ENCODE peak calls at places on chromosomes 16 and 17, in seven cellular contexts. J, C, U, I, P, E and A are unnamed samples.

GRCh38 chr16:1537763-1538289 is 4.4 kb downstream of the TMEM204 start:
- DNase-seq in J (no peak), C (peak), U (no peak), I (peak), P (no peak), E (no peak), A (no peak)

GRCh38 chr17:83065660-83066542 is 13.5 kb upstream of the METRNL start:
- DNase-seq in J (no peak), C (peak), U (no peak), I (no peak), P (no peak), E (no peak), A (peak)

GRCh38 chr17:2547176-2547575 is 35.5 kb upstream of the METTL16 start:
- DNase-seq in J (no peak), C (no peak), U (peak), I (no peak), P (no peak), E (peak), A (no peak)

GRCh38 chr17:65235284-65235683 is 98.1 kb downstream of the RGS9 start:
- DNase-seq in J (no peak), C (no peak), U (no peak), I (no peak), P (no peak), E (no peak), A (no peak)

GRCh38 chr17:82752371-82753200 is 721 bp downstream of the TBCD start:
- DNase-seq in J (peak), C (no peak), U (no peak), I (no peak), P (no peak), E (peak), A (no peak)

GRCh38 chr17:32609085-32609484 is 122.3 kb downstream of the CDK5R1 start:
- DNase-seq in J (peak), C (no peak), U (no peak), I (peak), P (no peak), E (peak), A (peak)

GRCh38 chr17:62109378-62109902 is 44.4 kb upstream of the MED13 start:
- DNase-seq in J (peak), C (peak), U (peak), I (peak), P (no peak), E (peak), A (no peak)

GRCh38 chr17:6437466-6437865 is 2.5 kb upstream of the AIPL1 start:
- DNase-seq in J (no peak), C (no peak), U (no peak), I (no peak), P (no peak), E (no peak), A (no peak)

GRCh38 chr17:29212681-29213121 is 32.5 kb upstream of the MYO18A start:
- DNase-seq in J (no peak), C (no peak), U (no peak), I (no peak), P (no peak), E (no peak), A (no peak)

GRCh38 chr17:61160789-61161440 is 238.7 kb upstream of the TBX2 start:
- DNase-seq in J (no peak), C (no peak), U (no peak), I (no peak), P (no peak), E (no peak), A (no peak)

DNA sequence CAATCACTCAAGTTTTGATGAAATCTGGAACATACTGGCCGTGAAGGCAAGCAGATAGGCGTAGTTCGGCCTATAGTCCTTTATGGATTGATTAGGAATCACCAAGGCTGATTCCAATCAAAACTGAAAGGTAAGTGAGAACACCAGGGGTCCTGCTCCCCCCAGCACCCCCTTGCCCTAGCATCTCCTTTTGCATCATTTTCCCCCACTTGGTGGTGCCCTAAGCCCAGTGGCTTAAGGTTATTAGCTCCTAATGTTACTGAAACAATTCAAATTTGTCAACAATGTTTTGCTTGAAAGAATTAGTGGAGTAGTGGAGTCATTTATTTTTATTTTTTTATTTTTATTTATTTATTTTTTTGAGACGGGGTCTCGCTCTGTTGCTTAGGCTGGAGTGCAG is 4.9 kb downstream of the SLFN14 start:
- DNase-seq in J (no peak), C (no peak), U (no peak), I (no peak), P (no peak), E (peak), A (no peak)
- TF ChIP-seq CTCF in J (peak), C (peak), U (no peak), I (no peak), P (no peak), E (peak), A (no peak)

DNA sequence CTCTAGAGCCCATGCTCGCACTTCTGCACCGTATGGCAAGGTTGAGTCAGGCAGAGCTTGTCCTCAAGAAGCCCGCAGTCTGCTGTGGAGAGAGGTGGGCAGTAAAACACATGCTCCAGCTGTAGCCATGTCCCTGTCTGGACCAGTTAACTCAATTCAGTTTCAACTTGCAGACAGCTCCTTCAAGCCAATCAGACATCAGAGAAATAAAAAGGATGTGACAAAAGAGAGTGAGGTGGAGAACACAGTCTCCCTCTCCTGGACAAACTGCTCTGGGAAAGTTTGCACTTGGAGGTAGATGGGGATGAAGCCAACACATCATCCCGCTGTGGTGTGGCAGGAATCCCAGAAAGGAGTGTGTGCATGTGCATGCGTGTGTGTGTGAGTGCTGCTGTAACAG is 358.5 kb upstream of the ASIC2 start:
- DNase-seq in J (no peak), C (no peak), U (no peak), I (no peak), P (no peak), E (no peak), A (no peak)
- TF ChIP-seq CTCF in J (no peak), C (peak), U (peak), I (no peak), P (no peak), E (peak), A (no peak)

GRCh38 chr17:3974980-3975379 is 10.7 kb upstream of the ATP2A3 start:
- DNase-seq in J (no peak), C (no peak), U (no peak), I (no peak), P (no peak), E (no peak), A (no peak)

GRCh38 chr17:3973498-3974137 is 9.4 kb upstream of the ATP2A3 start:
- DNase-seq in J (no peak), C (peak), U (no peak), I (no peak), P (no peak), E (peak), A (no peak)

GRCh38 chr17:3972931-3973330 is 8.7 kb upstream of the ATP2A3 start:
- DNase-seq in J (no peak), C (no peak), U (no peak), I (no peak), P (no peak), E (peak), A (no peak)

GRCh38 chr17:3972281-3972731 is 8.1 kb upstream of the ATP2A3 start:
- DNase-seq in J (no peak), C (no peak), U (no peak), I (no peak), P (no peak), E (no peak), A (no peak)

GRCh38 chr17:3974138-3974687 is 10.0 kb upstream of the ATP2A3 start:
- DNase-seq in J (no peak), C (peak), U (no peak), I (no peak), P (no peak), E (peak), A (no peak)
- TF ChIP-seq CTCF in J (no peak), C (no peak), U (no peak), I (no peak), P (no peak), E (no peak), A (no peak)

GRCh38 chr16:7614022-7614795 is 281.6 kb downstream of the RBFOX1 start:
- DNase-seq in J (no peak), C (no peak), U (no peak), I (no peak), P (no peak), E (no peak), A (no peak)

GRCh38 chr16:7613518-7613917 is 280.9 kb downstream of the RBFOX1 start:
- DNase-seq in J (no peak), C (no peak), U (no peak), I (no peak), P (no peak), E (no peak), A (no peak)

DNA sequence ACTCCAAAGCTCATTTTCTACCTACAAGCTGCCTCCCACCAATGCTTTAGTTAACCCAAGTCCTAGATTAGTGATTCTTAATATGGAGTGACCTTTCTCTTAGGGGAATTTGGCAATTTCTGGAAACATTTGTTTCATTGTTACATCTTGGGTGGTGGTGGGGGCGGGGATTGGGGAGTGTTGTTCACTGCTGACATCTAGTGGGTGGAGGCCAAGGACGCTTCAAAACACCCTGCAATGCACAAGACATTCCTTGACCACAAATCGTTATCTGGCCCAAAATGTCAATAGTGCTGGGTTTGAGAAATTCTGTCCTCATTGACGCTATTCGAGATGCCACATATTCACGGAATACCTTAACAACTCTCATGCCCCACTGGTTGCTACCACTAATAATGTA is 282.9 kb downstream of the RBFOX1 start:
- DNase-seq in J (no peak), C (no peak), U (no peak), I (no peak), P (no peak), E (peak), A (no peak)
- TF ChIP-seq CTCF in J (no peak), C (no peak), U (no peak), I (no peak), P (no peak), E (no peak), A (no peak)

DNA sequence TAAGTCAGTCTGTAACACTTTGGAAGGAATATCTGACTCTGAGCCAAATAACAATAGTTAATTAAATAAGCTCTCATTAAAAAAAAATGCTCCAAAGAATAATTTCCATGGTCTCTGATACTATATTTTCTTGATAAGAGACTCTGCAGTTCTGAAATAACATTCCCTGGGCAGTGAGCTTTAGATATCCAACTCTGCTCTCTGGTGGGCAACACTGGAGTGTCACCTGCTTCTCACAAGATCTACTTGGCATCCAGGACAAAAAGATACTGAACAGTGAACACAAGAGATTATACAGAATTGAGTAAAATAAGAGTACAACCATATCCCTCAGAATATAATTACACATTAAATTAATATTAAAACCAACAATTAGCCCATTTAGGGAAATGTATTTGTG is 13.7 kb downstream of the BLMH start:
- DNase-seq in J (no peak), C (no peak), U (peak), I (no peak), P (no peak), E (peak), A (no peak)
- TF ChIP-seq CTCF in J (peak), C (peak), U (peak), I (peak), P (no peak), E (peak), A (peak)

DNA sequence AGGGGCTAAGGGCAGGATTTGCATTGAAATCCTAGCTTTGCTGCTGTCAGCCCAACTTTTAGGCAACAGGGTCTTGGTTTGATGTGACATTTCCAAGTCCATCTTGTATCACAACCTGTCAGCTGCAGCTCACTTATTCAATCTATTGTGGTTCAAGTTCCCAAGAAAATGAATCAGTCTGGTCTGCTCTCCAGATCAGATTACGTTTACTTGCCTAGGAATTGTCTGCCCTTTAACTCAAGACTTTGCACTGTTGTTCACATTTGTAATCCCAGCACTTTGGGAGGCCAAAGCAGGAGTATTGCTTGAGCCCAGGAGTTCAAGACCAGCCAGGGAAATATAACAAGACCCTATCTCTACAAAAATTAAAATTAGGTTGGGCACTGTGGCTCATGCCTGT is 10.0 kb downstream of the STX4 start:
- DNase-seq in J (no peak), C (no peak), U (no peak), I (no peak), P (no peak), E (no peak), A (no peak)
- TF ChIP-seq CTCF in J (no peak), C (no peak), U (no peak), I (no peak), P (no peak), E (no peak), A (no peak)

DNA sequence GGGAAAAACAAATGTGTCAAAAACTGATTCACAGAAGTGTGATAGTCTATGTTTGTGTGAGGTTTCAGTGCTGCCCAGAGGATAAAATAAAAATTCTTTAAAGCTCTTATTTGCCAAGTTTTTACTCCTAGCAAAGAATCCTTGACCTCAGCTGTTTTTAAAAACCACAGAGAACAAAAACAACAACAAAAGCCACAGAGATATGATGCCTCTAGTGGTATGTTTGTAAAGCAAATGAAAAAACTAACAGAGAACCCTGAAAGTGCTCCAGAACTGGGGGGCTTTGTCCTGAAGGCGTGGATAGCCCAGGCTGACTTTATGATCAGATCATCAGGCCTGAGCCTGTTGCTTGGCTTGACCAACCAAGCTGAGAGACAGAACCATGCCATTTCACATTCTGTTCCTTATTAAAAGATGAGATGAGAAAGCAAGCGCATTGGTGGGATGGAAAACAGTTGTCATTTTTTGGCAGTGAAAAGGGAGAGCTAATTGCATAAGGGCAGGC is 411.1 kb downstream of the CPPED1 start:
- DNase-seq in J (no peak), C (no peak), U (no peak), I (no peak), P (no peak), E (no peak), A (no peak)
- TF ChIP-seq CTCF in J (no peak), C (no peak), U (peak), I (no peak), P (no peak), E (no peak), A (no peak)

GRCh38 chr17:79126139-79126538 is 51.5 kb downstream of the ENGASE start:
- DNase-seq in J (peak), C (no peak), U (no peak), I (no peak), P (no peak), E (peak), A (no peak)
- TF ChIP-seq CTCF in J (no peak), C (peak), U (peak), I (no peak), P (no peak), E (peak), A (no peak)